ENCODE peak calls at places on chromosomes 12 and 14, in ten cellular contexts. R, Z, Q, F, U, G, T, N, O and L are unnamed samples.

GRCh38 chr14:58977366-58977765 is 211.1 kb upstream of the DAAM1 start:
- DNase-seq in R (no peak), Z (peak), Q (no peak), F (no peak), U (no peak), G (no peak), T (no peak), N (peak), O (peak), L (no peak)

GRCh38 chr14:91732859-91733477 is 1.1 kb upstream of the CATSPERB start:
- DNase-seq in R (no peak), Z (no peak), Q (no peak), F (no peak), U (no peak), G (no peak), T (no peak), N (peak), O (no peak), L (no peak)

GRCh38 chr12:44314007-44314500 is 478.2 kb downstream of the TMEM117 start:
- DNase-seq in R (no peak), Z (no peak), Q (no peak), F (no peak), U (no peak), G (no peak), T (no peak), N (peak), O (no peak), L (no peak)

GRCh38 chr12:42933461-42934081 is 344.0 kb upstream of the PRICKLE1 start:
- DNase-seq in R (no peak), Z (no peak), Q (no peak), F (no peak), U (peak), G (no peak), T (no peak), N (no peak), O (no peak), L (no peak)

GRCh38 chr12:3040663-3041544 is 36.3 kb upstream of the TSPAN9 start:
- DNase-seq in R (no peak), Z (no peak), Q (no peak), F (no peak), U (no peak), G (no peak), T (no peak), N (no peak), O (no peak), L (no peak)

GRCh38 chr12:63163542-63163941 is 12.5 kb upstream of the AVPR1A start:
- DNase-seq in R (no peak), Z (no peak), Q (no peak), F (no peak), U (no peak), G (no peak), T (no peak), N (no peak), O (no peak), L (no peak)

GRCh38 chr12:133026996-133027395 is 10.3 kb upstream of the ZNF84 start:
- DNase-seq in R (peak), Z (no peak), Q (no peak), F (no peak), U (no peak), G (no peak), T (no peak), N (no peak), O (no peak), L (no peak)

GRCh38 chr14:74652541-74652940 is 40.5 kb upstream of the LTBP2 start:
- DNase-seq in R (no peak), Z (no peak), Q (no peak), F (no peak), U (no peak), G (no peak), T (no peak), N (no peak), O (no peak), L (no peak)

GRCh38 chr14:105838591-105839424 is 312.4 kb downstream of the TMEM121 start:
- DNase-seq in R (no peak), Z (no peak), Q (no peak), F (no peak), U (no peak), G (no peak), T (no peak), N (no peak), O (no peak), L (no peak)

GRCh38 chr12:53461059-53461458 is 9.2 kb downstream of the PCBP2 start:
- DNase-seq in R (no peak), Z (no peak), Q (peak), F (no peak), U (no peak), G (no peak), T (no peak), N (no peak), O (no peak), L (peak)

GRCh38 chr12:10497602-10498001 is 8.1 kb upstream of the EIF2S3B start:
- DNase-seq in R (no peak), Z (peak), Q (no peak), F (no peak), U (no peak), G (no peak), T (no peak), N (no peak), O (no peak), L (no peak)

GRCh38 chr12:49533331-49533730 is 5.5 kb upstream of the KCNH3 start:
- DNase-seq in R (no peak), Z (no peak), Q (no peak), F (no peak), U (no peak), G (no peak), T (no peak), N (no peak), O (no peak), L (no peak)

GRCh38 chr12:92414383-92415065 is 268.9 kb upstream of the BTG1 start:
- DNase-seq in R (no peak), Z (no peak), Q (no peak), F (no peak), U (no peak), G (no peak), T (no peak), N (no peak), O (peak), L (no peak)

GRCh38 chr12:22271036-22271435 is 63.5 kb downstream of the ST8SIA1 start:
- DNase-seq in R (peak), Z (peak), Q (no peak), F (no peak), U (no peak), G (no peak), T (no peak), N (peak), O (peak), L (no peak)

GRCh38 chr12:94571556-94571955 is 78.8 kb downstream of the TMCC3 start:
- DNase-seq in R (peak), Z (peak), Q (peak), F (no peak), U (peak), G (no peak), T (no peak), N (peak), O (peak), L (no peak)

GRCh38 chr12:9796346-9796745 is 30.9 kb upstream of the KLRF1 start:
- DNase-seq in R (no peak), Z (no peak), Q (no peak), F (no peak), U (no peak), G (no peak), T (no peak), N (no peak), O (no peak), L (no peak)

GRCh38 chr12:103698752-103699540 is 111.9 kb downstream of the STAB2 start:
- DNase-seq in R (no peak), Z (no peak), Q (no peak), F (no peak), U (no peak), G (no peak), T (no peak), N (no peak), O (no peak), L (no peak)

GRCh38 chr12:643478-644292 is 19.6 kb downstream of the NINJ2 start:
- DNase-seq in R (no peak), Z (no peak), Q (no peak), F (no peak), U (peak), G (peak), T (peak), N (no peak), O (no peak), L (peak)
- TF ChIP-seq CTCF in R (no peak), Z (no peak), Q (no peak), F (no peak), U (no peak), G (no peak), T (no peak), N (no peak), O (no peak), L (no peak)

GRCh38 chr14:67133595-67134441 is 55.4 kb upstream of the GARIN2 start:
- DNase-seq in R (no peak), Z (no peak), Q (no peak), F (no peak), U (no peak), G (no peak), T (no peak), N (no peak), O (peak), L (no peak)
- TF ChIP-seq CTCF in R (no peak), Z (no peak), Q (no peak), F (no peak), U (no peak), G (no peak), T (no peak), N (no peak), O (no peak), L (no peak)

DNA sequence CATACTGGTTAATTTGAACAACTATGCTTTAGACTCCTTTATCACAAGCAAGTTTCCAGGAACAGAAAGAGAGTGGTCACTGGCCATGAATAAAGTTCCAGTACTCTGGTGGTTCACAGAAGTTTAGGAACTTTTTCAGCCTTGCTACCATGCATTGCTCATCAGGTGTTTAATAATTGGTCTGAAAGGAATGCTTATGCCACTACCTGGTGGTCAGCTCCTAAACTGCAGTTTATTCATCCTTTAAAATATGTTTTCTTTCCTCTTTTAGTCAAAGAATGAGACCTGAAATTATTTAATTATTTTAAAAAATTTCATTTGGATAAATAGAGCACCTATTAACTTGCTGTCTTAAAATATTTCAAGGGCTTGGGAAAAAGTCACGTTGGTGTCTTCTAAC is 260.1 kb upstream of the OR4E1 start:
- DNase-seq in R (peak), Z (no peak), Q (no peak), F (no peak), U (no peak), G (peak), T (no peak), N (peak), O (no peak), L (no peak)
- TF ChIP-seq CTCF in R (peak), Z (peak), Q (no peak), F (peak), U (no peak), G (peak), T (no peak), N (peak), O (no peak), L (no peak)

GRCh38 chr14:89292579-89293348 is 124.3 kb downstream of the FOXN3 start:
- DNase-seq in R (no peak), Z (no peak), Q (no peak), F (no peak), U (no peak), G (no peak), T (no peak), N (no peak), O (no peak), L (no peak)

GRCh38 chr14:89290813-89291212 is 126.2 kb downstream of the FOXN3 start:
- DNase-seq in R (no peak), Z (no peak), Q (no peak), F (no peak), U (no peak), G (no peak), T (no peak), N (no peak), O (no peak), L (no peak)

GRCh38 chr14:89289477-89289876 is 127.6 kb downstream of the FOXN3 start:
- DNase-seq in R (no peak), Z (no peak), Q (no peak), F (no peak), U (no peak), G (no peak), T (no peak), N (no peak), O (no peak), L (no peak)

GRCh38 chr14:89293349-89293916 is 123.6 kb downstream of the FOXN3 start:
- DNase-seq in R (no peak), Z (no peak), Q (no peak), F (no peak), U (no peak), G (no peak), T (no peak), N (no peak), O (no peak), L (no peak)

DNA sequence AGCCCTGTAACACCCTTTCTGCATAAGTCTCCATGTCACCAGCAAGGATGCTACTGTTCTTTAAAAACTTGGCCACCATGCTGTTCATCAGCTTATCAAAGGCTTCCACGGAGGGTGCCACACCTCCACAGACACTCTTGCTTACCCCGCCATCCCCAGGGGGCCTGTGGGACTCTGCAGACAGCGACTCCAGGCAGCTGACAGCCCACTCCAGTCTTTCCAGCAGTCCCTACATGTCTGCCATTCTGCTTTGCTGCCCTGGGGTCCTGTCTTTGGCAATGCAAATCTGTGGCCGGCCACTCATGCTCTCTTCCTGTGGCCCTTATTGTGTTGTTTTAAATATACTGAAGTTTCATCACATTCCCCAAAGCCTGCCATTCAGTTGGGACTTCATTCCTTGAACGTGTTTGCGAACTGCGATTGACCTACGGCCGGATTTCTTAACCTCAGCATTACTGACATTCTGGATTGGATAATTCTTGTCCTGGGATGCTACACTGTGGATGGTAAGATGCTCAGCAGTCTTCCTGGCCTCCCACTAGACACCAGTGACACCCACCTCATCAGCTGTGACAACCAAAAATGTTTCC is 125.6 kb downstream of the FOXN3 start:
- DNase-seq in R (no peak), Z (no peak), Q (no peak), F (no peak), U (no peak), G (no peak), T (no peak), N (no peak), O (no peak), L (no peak)
- TF ChIP-seq CTCF in R (no peak), Z (no peak), Q (no peak), F (no peak), U (no peak), G (no peak), T (no peak), N (no peak), O (no peak), L (no peak)